ENCODE peak calls at places on chromosomes 13 and 19, in six cellular contexts. L, E, D, Y, G and T are unnamed samples.

GRCh38 chr13:23510979-23511735 is 59.1 kb upstream of the TNFRSF19 start:
- DNase-seq in L (no peak), E (no peak), D (peak; percentile 70), Y (peak; percentile 6), G (peak; percentile 6), T (no peak)

GRCh38 chr13:78160793-78161192 is 242.2 kb upstream of the EDNRB start:
- DNase-seq in L (no peak), E (no peak), D (peak; percentile 88), Y (no peak), G (no peak), T (no peak)

GRCh38 chr19:38666662-38667448 is 19.4 kb downstream of the ACTN4 start:
- DNase-seq in L (no peak), E (peak; percentile 61), D (peak; percentile 92), Y (no peak), G (no peak), T (no peak)

GRCh38 chr13:113848431-113849260 is 15.2 kb downstream of the GAS6 start:
- DNase-seq in L (no peak), E (no peak), D (no peak), Y (no peak), G (no peak), T (no peak)

GRCh38 chr19:11204943-11205349 is 7.6 kb upstream of the KANK2 start:
- DNase-seq in L (peak; percentile 38), E (no peak), D (no peak), Y (no peak), G (no peak), T (no peak)

GRCh38 chr19:54480048-54480447 is 7.0 kb upstream of the CDC42EP5 start:
- DNase-seq in L (no peak), E (no peak), D (no peak), Y (no peak), G (no peak), T (no peak)

GRCh38 chr13:40101708-40102359 is 446.4 kb downstream of the COG6 start:
- DNase-seq in L (no peak), E (no peak), D (no peak), Y (no peak), G (no peak), T (no peak)

GRCh38 chr19:55196803-55197202 is 12.5 kb downstream of the PTPRH start:
- DNase-seq in L (no peak), E (no peak), D (peak; percentile 40), Y (no peak), G (no peak), T (no peak)

GRCh38 chr13:28636078-28636477 is 22.9 kb upstream of the POMP start:
- DNase-seq in L (no peak), E (no peak), D (peak; percentile 77), Y (no peak), G (no peak), T (no peak)

GRCh38 chr19:49157445-49158224 is at the start of gene TRPM4:
- DNase-seq in L (peak; percentile 88), E (peak; percentile 47), D (peak; percentile 84), Y (peak; percentile 30), G (peak; percentile 97), T (peak; percentile 92)

GRCh38 chr19:8323781-8324185 is 2.5 kb downstream of the RPS28 start:
- DNase-seq in L (no peak), E (no peak), D (peak; percentile 31), Y (no peak), G (no peak), T (no peak)

GRCh38 chr13:23751195-23751594 is 138.0 kb downstream of the MIPEP start:
- DNase-seq in L (no peak), E (no peak), D (peak; percentile 82), Y (no peak), G (no peak), T (no peak)

GRCh38 chr19:12521996-12522395 is 29.3 kb downstream of the ZNF564 start:
- DNase-seq in L (no peak), E (no peak), D (no peak), Y (no peak), G (no peak), T (no peak)

GRCh38 chr19:18205180-18205915 is 1.5 kb upstream of the RAB3A start:
- DNase-seq in L (peak; percentile 80), E (peak; percentile 27), D (peak; percentile 83), Y (no peak), G (peak; percentile 63), T (peak; percentile 66)